ENCODE peak calls at places on chromosome 3, in five cellular contexts. A is right atrium auricular region, O is lower lobe of right lung, F is upper lobe of right lung, G is foreskin fibroblast. V is an unnamed sample.

GRCh38 chr3:159828542-159828943 is 160.1 kb upstream of the IL12A start:
- DNase-seq in F (no peak), O (no peak), G (peak; percentile 84), A (no peak), V (no peak)

GRCh38 chr3:48402281-48402732 is 27.6 kb downstream of the PLXNB1 start:
- DNase-seq in O (peak; percentile 64), F (peak; percentile 65), A (peak; percentile 96), G (peak; percentile 96), V (no peak)

GRCh38 chr3:133944181-133944580 is 48.5 kb upstream of the RAB6B start:
- DNase-seq in A (no peak), O (no peak), G (peak; percentile 30), F (no peak), V (no peak)

GRCh38 chr3:182413061-182413460 is 380.2 kb upstream of the ATP11B start:
- DNase-seq in G (no peak), A (no peak), F (no peak), O (no peak), V (no peak)

GRCh38 chr3:190036631-190037030 is 84.1 kb downstream of the P3H2 start:
- DNase-seq in G (peak; percentile 37), A (no peak), O (no peak), F (no peak), V (no peak)

GRCh38 chr3:124297062-124297980 is 305.4 kb upstream of the ROPN1 start:
- DNase-seq in O (no peak), F (no peak), G (no peak), A (no peak), V (no peak)

GRCh38 chr3:13642597-13642996 is 93.7 kb downstream of the FBLN2 start:
- DNase-seq in A (no peak), G (no peak), F (no peak), O (no peak), V (no peak)

GRCh38 chr3:118803096-118803476 is 231.6 kb downstream of the IGSF11 start:
- DNase-seq in A (no peak), G (no peak), F (no peak), O (no peak), V (no peak)

GRCh38 chr3:113167929-113168771 is 43.2 kb upstream of the BOC start:
- DNase-seq in F (no peak), G (no peak), A (no peak), O (no peak), V (no peak)

GRCh38 chr3:12046406-12046805 is 42.2 kb downstream of the SYN2 start:
- DNase-seq in F (no peak), A (no peak), G (peak; percentile 31), O (no peak), V (no peak)

GRCh38 chr3:43855674-43856299 is 165.0 kb downstream of the ABHD5 start:
- DNase-seq in A (peak; percentile 65), F (peak; percentile 73), G (peak; percentile 81), O (peak; percentile 67), V (no peak)

GRCh38 chr3:184688251-184688851 is 23.5 kb downstream of the MAGEF1 start:
- DNase-seq in G (peak; percentile 83), A (no peak), O (no peak), F (no peak), V (peak; percentile 31)

GRCh38 chr3:35653347-35653746 is 14.0 kb downstream of the ARPP21 start:
- DNase-seq in G (no peak), A (no peak), F (no peak), O (no peak), V (no peak)

GRCh38 chr3:132735589-132735988 is 13.4 kb upstream of the NPHP3 start:
- DNase-seq in A (no peak), F (no peak), O (no peak), G (no peak), V (no peak)

GRCh38 chr3:50520849-50521248 is 17.4 kb upstream of the CACNA2D2 start:
- DNase-seq in G (no peak), F (no peak), A (no peak), O (no peak), V (no peak)

GRCh38 chr3:13839766-13840340 is 40.0 kb downstream of the WNT7A start:
- DNase-seq in F (no peak), A (no peak), G (no peak), O (no peak), V (no peak)

GRCh38 chr3:130291148-130291547 is 54.3 kb upstream of the COL6A5 start:
- DNase-seq in O (no peak), F (no peak), A (no peak), G (no peak), V (no peak)

GRCh38 chr3:103440539-103441113 is 1005.8 kb downstream of the ZPLD1 start:
- DNase-seq in F (no peak), G (no peak), O (no peak), A (no peak), V (no peak)

DNA sequence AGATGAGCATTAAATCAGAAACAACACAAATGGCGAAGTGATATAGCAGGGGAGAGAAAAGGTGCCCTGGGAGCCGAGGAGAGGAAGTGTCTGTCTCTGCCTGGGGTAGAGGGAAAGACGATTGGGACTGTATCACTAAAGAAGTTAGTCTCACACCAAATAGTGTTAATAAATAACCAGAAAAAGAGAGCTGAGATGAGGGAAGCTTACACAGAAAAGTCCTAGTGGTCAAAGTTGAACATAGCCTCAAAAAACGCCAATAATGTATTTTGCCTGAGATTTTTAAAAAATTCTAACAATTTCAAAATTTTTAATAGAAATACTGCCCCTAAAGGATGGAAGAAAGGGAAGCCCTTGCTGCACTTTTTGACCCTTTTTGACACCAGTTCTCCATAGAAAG is 417.6 kb downstream of the TUSC7 start:
- DNase-seq in O (no peak), A (no peak), G (no peak), F (no peak), V (no peak)
- TF ChIP-seq CTCF in O (no peak), A (no peak), G (no peak), F (no peak), V (peak; percentile 24)

DNA sequence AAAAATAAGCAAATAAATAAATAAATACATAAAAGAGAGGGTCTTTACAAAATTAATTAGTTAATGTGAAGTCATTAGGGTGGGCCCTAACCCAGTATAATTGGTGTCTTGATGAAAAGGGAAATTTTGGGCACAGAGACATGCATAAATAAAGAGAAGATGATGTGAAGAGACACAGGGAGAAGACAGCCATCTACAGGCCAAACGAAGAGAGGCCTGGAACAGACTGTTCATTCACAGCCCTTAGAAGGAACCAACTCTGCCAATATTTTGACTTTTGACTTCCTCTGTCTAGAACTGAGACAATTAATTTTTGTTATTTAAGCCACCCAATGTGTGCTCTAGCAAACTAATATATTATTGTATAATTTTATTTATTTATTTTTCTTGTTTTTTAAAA is 29.6 kb upstream of the SELENOK start:
- DNase-seq in A (no peak), G (peak; percentile 15), F (no peak), O (no peak), V (no peak)
- TF ChIP-seq CTCF in A (peak; percentile 43), G (peak; percentile 57), F (peak; percentile 38), O (peak; percentile 43), V (peak; percentile 37)

GRCh38 chr3:76728411-76728810 is 311.5 kb upstream of the ROBO2 start:
- DNase-seq in F (no peak), O (no peak), G (peak; percentile 1), A (no peak), V (no peak)
- TF ChIP-seq CTCF in F (no peak), O (no peak), G (no peak), A (no peak), V (no peak)

GRCh38 chr3:98199020-98199419 is 32.5 kb downstream of the OR5H15 start:
- DNase-seq in F (no peak), G (no peak), A (no peak), O (no peak), V (no peak)
- TF ChIP-seq CTCF in F (no peak), G (no peak), A (no peak), O (no peak), V (no peak)

GRCh38 chr3:10709110-10709781 is 106.8 kb upstream of the SLC6A11 start:
- DNase-seq in G (no peak), O (no peak), A (no peak), F (no peak), V (peak; percentile 31)
- TF ChIP-seq CTCF in G (no peak), O (no peak), A (no peak), F (no peak), V (no peak)

DNA sequence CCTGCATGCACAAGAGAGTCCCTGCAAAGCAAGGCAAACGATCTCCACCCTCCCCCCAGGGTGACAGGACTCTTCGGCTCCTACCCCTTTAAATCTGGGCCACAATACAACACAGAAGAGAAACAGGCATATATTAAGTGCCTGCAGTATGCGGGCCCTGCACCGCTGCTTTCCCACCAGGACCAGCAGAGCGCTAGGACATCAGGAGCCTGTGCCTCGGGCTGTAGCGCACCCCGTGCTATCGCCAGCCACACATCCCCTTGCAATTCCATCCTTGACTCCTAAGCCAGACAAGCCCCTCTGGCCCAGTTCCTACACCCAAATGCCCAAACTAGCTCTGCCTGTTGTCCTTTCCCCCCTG is 4.1 kb downstream of the GALNT15 start:
- DNase-seq in F (no peak), O (no peak), A (no peak), G (no peak), V (no peak)
- TF ChIP-seq CTCF in F (no peak), O (no peak), A (no peak), G (no peak), V (peak; percentile 47)

GRCh38 chr3:32376098-32376497 is 15.6 kb upstream of the CMTM7 start:
- DNase-seq in G (peak; percentile 79), O (no peak), F (no peak), A (no peak), V (no peak)

GRCh38 chr3:32372213-32372490 is 19.5 kb upstream of the CMTM7 start:
- DNase-seq in O (no peak), G (no peak), F (no peak), A (no peak), V (no peak)

GRCh38 chr3:32375596-32375930 is 16.1 kb upstream of the CMTM7 start:
- DNase-seq in G (no peak), O (no peak), A (no peak), F (no peak), V (no peak)

GRCh38 chr3:32373844-32374243 is 17.8 kb upstream of the CMTM7 start:
- DNase-seq in A (no peak), F (no peak), G (no peak), O (no peak), V (no peak)

GRCh38 chr3:32374788-32375595 is 16.7 kb upstream of the CMTM7 start:
- DNase-seq in F (no peak), G (peak; percentile 85), O (no peak), A (peak; percentile 79), V (no peak)
- TF ChIP-seq CTCF in F (peak; percentile 73), G (peak; percentile 54), O (peak; percentile 66), A (peak; percentile 79), V (peak; percentile 82)

DNA sequence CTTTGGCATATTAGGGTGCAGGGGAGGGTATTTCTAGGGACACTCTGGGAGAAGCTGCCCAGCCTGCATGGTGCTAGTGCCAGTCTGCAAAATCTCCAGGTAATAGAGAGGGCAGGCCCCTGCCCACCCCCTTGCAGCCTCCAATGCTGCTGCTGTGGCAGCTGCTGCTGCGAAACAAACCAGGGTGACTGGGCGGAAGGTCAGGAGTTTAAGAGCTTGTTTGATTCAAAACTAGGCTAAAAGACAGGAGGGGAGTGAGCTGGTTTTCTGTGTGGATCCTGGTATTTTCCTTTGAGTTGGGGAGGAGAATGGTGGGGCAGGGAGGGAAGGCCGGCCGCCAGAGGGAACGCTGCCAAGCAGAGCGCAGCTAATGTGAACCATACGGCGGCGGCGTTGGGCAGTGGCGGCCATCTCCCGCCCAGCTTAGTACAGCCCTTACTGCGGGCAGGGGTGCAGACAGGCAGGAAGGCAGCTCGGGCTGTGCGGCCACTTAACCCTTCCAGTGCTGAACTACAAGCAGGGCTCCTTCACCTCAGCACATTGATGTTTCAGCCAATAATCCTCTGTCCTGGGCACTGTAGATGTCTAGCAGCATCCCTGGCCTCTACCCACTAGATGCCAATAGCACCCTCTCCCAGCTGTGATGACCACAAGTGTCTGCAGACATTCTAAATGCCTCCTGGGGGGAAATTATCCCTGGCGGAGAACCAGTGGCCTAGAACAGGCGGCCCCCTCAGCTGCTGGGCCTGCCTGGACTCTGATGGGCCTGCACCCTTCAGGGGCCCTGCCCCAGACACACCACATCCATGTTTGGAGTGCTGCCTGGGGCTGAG is 125.7 kb downstream of the EEFSEC start:
- DNase-seq in G (peak; percentile 98), F (peak; percentile 68), O (peak; percentile 58), A (no peak), V (no peak)
- TF ChIP-seq CTCF in G (no peak), F (no peak), O (peak; percentile 10), A (no peak), V (no peak)